ENCODE peak calls at places on chromosomes 1 and 21, in five cellular contexts. R is body of pancreas, Y is Peyer's patch, O is heart left ventricle, P is adrenal gland. N is an unnamed sample. For H3K9me3, the result is how much of the 10 kb centered on the place peaks cover.

GRCh38 chr21:41927727-41928409 is 25.9 kb downstream of the C2CD2 start:
- DNase-seq in R (peak), Y (no peak), O (no peak), P (no peak), N (no peak)

GRCh38 chr1:216641669-216642460 is 81.4 kb downstream of the ESRRG start:
- DNase-seq in R (no peak), Y (no peak), O (no peak), P (no peak), N (no peak)

GRCh38 chr1:27569506-27570382 is 34.2 kb downstream of the AHDC1 start:
- DNase-seq in R (no peak), Y (no peak), O (no peak), P (no peak), N (no peak)

GRCh38 chr1:15952317-15953258 is 23.3 kb downstream of the ZBTB17 start:
- DNase-seq in R (no peak), Y (peak), O (no peak), P (peak), N (no peak)

GRCh38 chr1:90114521-90115141 is 119.7 kb downstream of the ZNF326 start:
- DNase-seq in R (no peak), Y (no peak), O (no peak), P (no peak), N (no peak)

GRCh38 chr1:58903450-58904298 is 119.8 kb upstream of the JUN start:
- DNase-seq in R (peak), Y (peak), O (peak), P (peak), N (peak)

GRCh38 chr1:221237587-221237986 is 358.3 kb downstream of the HLX start:
- DNase-seq in R (no peak), Y (no peak), O (no peak), P (no peak), N (no peak)

GRCh38 chr1:28139033-28139712 is 37.3 kb downstream of the PTAFR start:
- DNase-seq in R (peak), Y (no peak), O (no peak), P (no peak), N (no peak)

GRCh38 chr1:232178191-232178590 is 451.7 kb downstream of the SIPA1L2 start:
- DNase-seq in R (no peak), Y (no peak), O (no peak), P (no peak), N (no peak)

GRCh38 chr1:25568834-25569598 is 25.6 kb downstream of the LDLRAP1 start:
- DNase-seq in R (no peak), Y (no peak), O (no peak), P (peak), N (peak)

GRCh38 chr1:27527223-27527856 is 37.4 kb upstream of the WASF2 start:
- DNase-seq in R (peak), Y (peak), O (peak), P (peak), N (peak)

GRCh38 chr1:150798509-150798908 is 9.6 kb downstream of the CTSK start:
- DNase-seq in R (no peak), Y (no peak), O (no peak), P (no peak), N (no peak)

GRCh38 chr21:24205317-24205716 is 1402.0 kb downstream of the MRPL39 start:
- DNase-seq in R (no peak), Y (no peak), O (no peak), P (no peak), N (no peak)

GRCh38 chr1:37704966-37705365 is 12.7 kb downstream of the CDCA8 start:
- DNase-seq in R (no peak), Y (no peak), O (no peak), P (no peak), N (no peak)

GRCh38 chr1:161071886-161072371 is 2.2 kb upstream of the ARHGAP30 start:
- DNase-seq in R (peak), Y (peak), O (peak), P (peak), N (peak)

GRCh38 chr1:230747886-230748800 is 955 bp downstream of the CAPN9 start:
- DNase-seq in R (peak), Y (peak), O (no peak), P (no peak), N (no peak)

GRCh38 chr1:69321311-69321710 is 246.4 kb upstream of the LRRC7 start:
- DNase-seq in R (no peak), Y (no peak), O (no peak), P (no peak), N (no peak)

GRCh38 chr1:9590945-9591668 is 2.4 kb downstream of the TMEM201 start:
- DNase-seq in R (no peak), Y (no peak), O (no peak), P (no peak), N (no peak)

GRCh38 chr1:229758101-229759036 is 132.3 kb downstream of the URB2 start:
- DNase-seq in R (no peak), Y (no peak), O (no peak), P (no peak), N (no peak)

GRCh38 chr1:154752273-154753030 is 117.6 kb downstream of the KCNN3 start:
- DNase-seq in R (no peak), Y (no peak), O (no peak), P (peak), N (no peak)

GRCh38 chr21:42614391-42614790 is 39.0 kb upstream of the PDE9A start:
- DNase-seq in R (no peak), Y (peak), O (no peak), P (no peak), N (no peak)

GRCh38 chr21:25171438-25171837 is 435.8 kb downstream of the MRPL39 start:
- DNase-seq in R (no peak), Y (no peak), O (no peak), P (no peak), N (no peak)

GRCh38 chr1:155892801-155893200 is 18.3 kb downstream of the RIT1 start:
- DNase-seq in R (no peak), Y (no peak), O (no peak), P (no peak), N (no peak)

GRCh38 chr1:94954292-94955220 is 27.6 kb upstream of the CNN3 start:
- DNase-seq in R (no peak), Y (no peak), O (no peak), P (no peak), N (no peak)

GRCh38 chr1:28507646-28508434 is 2.0 kb downstream of the RCC1 start:
- DNase-seq in R (no peak), Y (no peak), O (no peak), P (no peak), N (no peak)

GRCh38 chr1:98005326-98006010 is 84.6 kb upstream of the DPYD start:
- DNase-seq in R (no peak), Y (no peak), O (no peak), P (no peak), N (no peak)

GRCh38 chr1:206686486-206687249 is 2.0 kb downstream of the MAPKAPK2 start:
- DNase-seq in R (no peak), Y (peak), O (no peak), P (no peak), N (no peak)

GRCh38 chr1:161421456-161421855 is 53.8 kb upstream of the CFAP126 start:
- DNase-seq in R (no peak), Y (no peak), O (no peak), P (no peak), N (no peak)

GRCh38 chr1:62269439-62269838 is 49.8 kb downstream of the KANK4 start:
- DNase-seq in R (no peak), Y (no peak), O (no peak), P (no peak), N (no peak)

DNA sequence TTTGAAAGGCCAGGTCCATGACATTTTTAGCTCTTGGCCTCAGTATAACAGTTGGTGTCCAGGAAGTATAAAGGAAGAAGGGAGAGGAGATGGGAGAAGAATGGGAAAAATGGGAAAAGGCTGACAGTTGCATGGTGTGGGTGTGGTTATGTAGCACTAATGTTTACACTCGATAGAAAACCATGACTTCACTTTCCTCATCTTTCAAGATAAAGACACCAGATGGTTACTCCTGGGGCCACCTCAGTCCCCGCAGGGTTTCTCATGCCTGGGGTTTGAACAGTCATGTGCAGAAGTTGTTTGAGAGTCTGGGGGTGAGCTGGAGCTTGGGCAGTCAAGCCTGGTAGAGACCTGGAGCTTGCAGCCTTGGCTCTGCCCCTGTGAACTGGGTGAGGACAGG is 7.9 kb downstream of the PGBD2 start:
- DNase-seq in R (no peak), Y (no peak), O (no peak), P (no peak), N (no peak)
- TF ChIP-seq POLR2A in R (no peak), Y (no peak), O (no peak), P (no peak), N (no peak)

GRCh38 chr1:111903858-111904449 is 85.5 kb downstream of the KCND3 start:
- DNase-seq in R (no peak), Y (no peak), O (no peak), P (no peak), N (no peak)
- H3K9me3 ChIP-seq in R (under half), Y (under half), O (under half), P (under half), N (under half)

GRCh38 chr1:21269461-21270085 is 20.7 kb downstream of the ECE1 start:
- DNase-seq in R (peak), Y (peak), O (no peak), P (peak), N (no peak)

GRCh38 chr1:21272540-21272939 is 17.7 kb downstream of the ECE1 start:
- DNase-seq in R (no peak), Y (no peak), O (no peak), P (no peak), N (no peak)

GRCh38 chr1:21271550-21271949 is 18.7 kb downstream of the ECE1 start:
- DNase-seq in R (peak), Y (no peak), O (no peak), P (no peak), N (no peak)

GRCh38 chr1:21268281-21269239 is 21.7 kb downstream of the ECE1 start:
- DNase-seq in R (peak), Y (no peak), O (no peak), P (peak), N (no peak)

DNA sequence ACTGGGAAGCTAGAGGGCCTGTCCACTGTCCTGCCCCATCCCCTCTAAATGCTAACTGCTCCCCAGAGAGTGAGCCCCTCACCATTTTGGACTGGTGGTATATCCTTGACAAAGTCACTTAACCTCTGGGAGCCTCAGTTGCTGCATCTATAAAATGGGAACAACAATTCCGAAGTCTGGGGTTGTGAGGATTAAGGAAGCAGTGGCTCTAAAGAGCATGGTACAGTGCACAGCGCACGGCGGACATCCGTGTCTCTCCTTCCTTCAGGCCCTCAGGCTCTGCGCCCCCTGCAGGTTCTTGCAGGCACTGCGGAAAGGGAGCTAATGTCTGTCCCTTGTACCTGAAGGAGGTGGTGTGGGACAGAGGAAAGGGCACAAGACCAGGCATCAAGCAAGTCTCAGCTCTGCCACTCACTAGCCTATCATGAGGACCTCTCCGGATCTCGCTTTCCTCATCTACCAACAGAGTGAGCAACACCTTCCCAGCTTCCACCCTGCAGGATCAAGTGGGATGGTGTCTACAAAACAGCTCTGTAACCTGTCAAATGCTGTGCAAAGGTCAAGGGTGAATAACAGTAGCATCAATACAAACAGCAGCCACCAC is 20.1 kb downstream of the ECE1 start:
- DNase-seq in R (peak), Y (peak), O (peak), P (peak), N (peak)
- TF ChIP-seq POLR2A in R (no peak), Y (no peak), O (no peak), P (no peak), N (no peak)

GRCh38 chr1:49026230-49026811 is 249.6 kb upstream of the BEND5 start:
- DNase-seq in R (no peak), Y (no peak), O (no peak), P (no peak), N (no peak)
- H3K9me3 ChIP-seq in R (under half), Y (under half), O (under half), P (under half), N (under half)

DNA sequence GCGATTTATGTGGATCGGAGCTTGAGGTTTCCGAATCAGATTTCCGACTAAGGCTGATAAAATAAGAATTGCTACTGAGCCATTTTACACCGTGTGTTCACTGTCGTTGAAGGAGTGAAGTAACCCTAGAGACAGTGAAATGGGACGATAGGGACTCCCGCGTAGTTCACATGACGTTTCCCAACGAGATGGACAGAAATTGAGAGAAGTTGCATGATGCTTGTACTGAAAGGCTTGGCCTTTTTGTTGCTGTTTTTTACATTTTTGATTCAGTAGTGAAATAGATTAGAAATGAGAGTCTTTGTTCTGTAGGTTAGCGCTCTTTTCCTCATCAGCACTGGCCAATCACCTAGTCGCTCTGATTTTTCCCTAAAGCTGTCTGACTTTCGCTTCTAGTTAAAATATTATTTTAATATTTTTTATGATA is 1.3 kb downstream of the KHDRBS1 start:
- DNase-seq in R (no peak), Y (no peak), O (no peak), P (no peak), N (no peak)
- TF ChIP-seq POLR2A in R (no peak), Y (no peak), O (no peak), P (no peak), N (no peak)

GRCh38 chr21:44579833-44580144 is 615 bp downstream of the KRTAP10-5 start:
- DNase-seq in R (no peak), Y (no peak), O (no peak), P (peak), N (no peak)
- H3K9me3 ChIP-seq in R (under half), Y (under half), O (under half), P (under half), N (under half)

DNA sequence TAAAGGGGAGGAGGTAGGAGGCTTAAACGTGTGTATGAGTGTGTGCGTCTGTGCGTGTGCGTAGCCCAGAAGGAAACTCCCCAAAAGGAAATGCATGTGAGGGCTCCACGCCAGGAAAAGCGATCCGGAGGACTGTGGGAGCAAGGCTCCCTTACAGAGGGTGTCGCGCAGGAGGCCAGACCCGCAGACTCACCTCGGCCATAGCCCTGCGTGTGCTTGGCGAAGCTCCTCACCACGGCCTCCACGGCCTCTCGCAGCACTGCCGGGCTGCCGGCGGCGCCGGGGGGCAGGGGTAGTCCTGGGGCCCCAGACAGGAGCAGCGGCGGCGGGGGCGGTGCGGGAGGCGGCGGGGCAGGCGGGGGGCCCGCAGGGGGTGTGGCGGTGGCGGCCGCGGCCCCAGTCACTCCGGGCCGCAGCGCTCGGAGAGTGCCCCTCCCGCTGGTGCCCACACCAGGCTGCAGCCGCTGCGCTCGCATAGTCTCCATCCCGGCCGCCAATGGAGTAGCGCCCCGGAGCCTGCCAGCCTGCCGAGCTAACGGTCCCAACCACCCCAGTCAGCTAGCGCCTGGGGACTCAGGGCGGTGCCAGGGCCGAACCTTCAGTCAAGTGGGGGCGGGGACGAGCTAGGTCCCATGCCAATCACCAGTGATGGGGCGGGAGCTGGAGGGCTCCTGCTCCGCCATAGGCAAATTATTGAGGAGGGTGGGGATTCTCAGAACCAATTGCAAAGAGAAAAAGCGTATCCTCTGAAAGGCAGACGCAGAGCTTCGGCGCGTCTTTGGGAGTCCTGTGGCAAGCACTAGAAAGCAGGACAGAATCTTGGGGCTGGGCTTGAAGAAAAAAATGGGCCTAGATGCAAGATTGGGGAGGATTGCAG is at the start of gene LIX1L:
- DNase-seq in R (peak), Y (peak), O (peak), P (peak), N (peak)
- TF ChIP-seq POLR2A in R (peak), Y (peak), O (peak), P (peak), N (peak)

N was measured in gastrocnemius medialis.